ENCODE peak calls at places on chromosomes 7 and 10, in seven cellular contexts. V is mesenchymal stem cell, Z is trophoblast cell, Y is mesendoderm, H is neuronal stem cell, B is IMR-90, S is H1. P is an unnamed sample.
A peak's percentile ranks its signal among the peaks of the same experiment; 100 is the strongest.

GRCh38 chr7:73606801-73607691 is 17.3 kb downstream of the MLXIPL start:
- DNase-seq in V (peak; percentile 45), Z (peak; percentile 59), Y (peak; percentile 67), H (peak; percentile 90), B (peak; percentile 10), S (peak; percentile 97), P (peak; percentile 85)

GRCh38 chr10:13823046-13823711 is 236.4 kb downstream of the PRPF18 start:
- DNase-seq in V (no peak), Z (no peak), Y (no peak), H (no peak), B (no peak), S (peak; percentile 64), P (peak; percentile 77)

GRCh38 chr10:119595134-119595714 is 1.5 kb downstream of the TIAL1 start:
- DNase-seq in V (peak; percentile 62), Z (peak; percentile 54), Y (peak; percentile 55), H (peak; percentile 20), B (peak; percentile 56), S (no peak), P (no peak)

GRCh38 chr10:13219685-13220670 is 14.2 kb downstream of the UCMA start:
- DNase-seq in V (peak; percentile 4), Z (peak; percentile 87), Y (peak; percentile 77), H (no peak), B (peak; percentile 7), S (peak; percentile 63), P (peak; percentile 64)

GRCh38 chr7:82549616-82550285 is 106.2 kb upstream of the CACNA2D1 start:
- DNase-seq in V (no peak), Z (no peak), Y (no peak), H (no peak), B (no peak), S (no peak), P (no peak)

GRCh38 chr10:126226988-126227761 is 161.1 kb downstream of the ADAM12 start:
- DNase-seq in V (no peak), Z (peak; percentile 76), Y (no peak), H (no peak), B (no peak), S (no peak), P (no peak)

GRCh38 chr10:47309403-47310089 is 9.5 kb downstream of the GDF10 start:
- DNase-seq in V (no peak), Z (no peak), Y (peak; percentile 37), H (no peak), B (no peak), S (peak; percentile 74), P (peak; percentile 43)

GRCh38 chr10:132884041-132884440 is 58.3 kb downstream of the CFAP46 start:
- DNase-seq in V (no peak), Z (no peak), Y (no peak), H (no peak), B (no peak), S (no peak), P (no peak)

GRCh38 chr10:3782456-3783312 is 2.3 kb downstream of the KLF6 start:
- DNase-seq in V (peak; percentile 93), Z (peak; percentile 96), Y (peak; percentile 71), H (no peak), B (peak; percentile 96), S (no peak), P (peak; percentile 33)

GRCh38 chr10:76149602-76150138 is 718.2 kb downstream of the LRMDA start:
- DNase-seq in V (no peak), Z (no peak), Y (peak; percentile 84), H (no peak), B (no peak), S (peak; percentile 53), P (no peak)

GRCh38 chr7:26704036-26704435 is 160.4 kb downstream of the SKAP2 start:
- DNase-seq in V (no peak), Z (no peak), Y (no peak), H (no peak), B (no peak), S (no peak), P (no peak)

GRCh38 chr10:84375011-84375410 is 46.6 kb downstream of the CCSER2 start:
- DNase-seq in V (peak; percentile 59), Z (peak; percentile 87), Y (peak; percentile 73), H (peak; percentile 45), B (peak; percentile 69), S (no peak), P (no peak)

GRCh38 chr7:585229-585711 is 65.6 kb upstream of the PDGFA start:
- DNase-seq in V (peak; percentile 48), Z (no peak), Y (no peak), H (no peak), B (no peak), S (no peak), P (no peak)

GRCh38 chr7:150405584-150406310 is 26.6 kb downstream of the ZNF775 start:
- DNase-seq in V (peak; percentile 69), Z (peak; percentile 10), Y (no peak), H (no peak), B (peak; percentile 27), S (peak; percentile 78), P (peak; percentile 64)

GRCh38 chr10:27099448-27099847 is 846 bp downstream of the ANKRD26 start:
- DNase-seq in V (no peak), Z (no peak), Y (no peak), H (no peak), B (no peak), S (no peak), P (no peak)

GRCh38 chr10:4337581-4337980 is 488.4 kb upstream of the AKR1E2 start:
- DNase-seq in V (no peak), Z (no peak), Y (no peak), H (no peak), B (no peak), S (no peak), P (no peak)

GRCh38 chr7:151013728-151014497 is 10.4 kb downstream of the ATG9B start:
- DNase-seq in V (no peak), Z (peak; percentile 94), Y (peak; percentile 98), H (peak; percentile 88), B (peak; percentile 22), S (peak; percentile 90), P (peak; percentile 97)

GRCh38 chr10:73854310-73854709 is 20.0 kb downstream of the CAMK2G start:
- DNase-seq in V (no peak), Z (no peak), Y (no peak), H (no peak), B (no peak), S (no peak), P (no peak)

GRCh38 chr10:132809237-132810140 is 23.5 kb upstream of the NKX6-2 start:
- DNase-seq in V (no peak), Z (no peak), Y (no peak), H (no peak), B (no peak), S (no peak), P (no peak)

GRCh38 chr7:146698995-146699610 is 582.5 kb downstream of the CNTNAP2 start:
- DNase-seq in V (no peak), Z (no peak), Y (peak; percentile 29), H (no peak), B (no peak), S (no peak), P (no peak)

GRCh38 chr10:6579904-6580278 is at the start of gene PRKCQ:
- DNase-seq in V (peak; percentile 52), Z (no peak), Y (peak; percentile 59), H (no peak), B (peak; percentile 12), S (no peak), P (peak; percentile 59)
- H3K27ac ChIP-seq in V (no peak within 1 kb of the TSS), Z (peak within 1 kb of the TSS; percentile 73), Y (peak within 1 kb of the TSS; percentile 43), H (no peak within 1 kb of the TSS), B (no peak within 1 kb of the TSS), S (peak within 1 kb of the TSS; percentile 60), P (no peak within 1 kb of the TSS)

DNA sequence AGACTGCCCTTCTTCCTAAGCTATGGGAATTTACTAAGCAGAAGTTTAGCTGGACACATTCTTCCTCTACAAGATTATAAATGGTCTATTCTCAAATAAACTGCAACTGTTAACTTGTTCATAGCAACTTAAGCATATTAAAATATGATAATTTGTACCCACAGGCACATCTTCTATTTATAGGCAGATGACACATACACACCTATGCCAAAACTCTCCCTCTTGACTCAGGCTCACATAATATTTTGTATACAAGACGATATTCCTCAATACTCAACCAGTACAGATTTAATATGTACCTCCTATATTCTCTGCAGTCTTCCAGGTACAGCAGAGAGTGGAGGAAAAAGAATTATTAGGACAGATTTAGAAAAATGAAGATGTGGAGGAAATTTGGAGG is 232.7 kb upstream of the KIAA1217 start:
- DNase-seq in V (no peak), Z (no peak), Y (no peak), H (no peak), B (no peak), S (no peak), P (no peak)
- H2AK5ac ChIP-seq in V (no peak overlapping the region), Z (no peak overlapping the region), Y (no peak overlapping the region), H (no peak overlapping the region), B (no peak overlapping the region), S (no peak overlapping the region), P (no peak overlapping the region)

GRCh38 chr10:117284726-117285494 is 44.0 kb downstream of the SLC18A2 start:
- DNase-seq in V (no peak), Z (no peak), Y (no peak), H (no peak), B (no peak), S (no peak), P (no peak)
- H3K27ac ChIP-seq in V (no peak overlapping the region), Z (no peak overlapping the region), Y (no peak overlapping the region), H (no peak overlapping the region), B (no peak overlapping the region), S (no peak overlapping the region), P (no peak overlapping the region)

DNA sequence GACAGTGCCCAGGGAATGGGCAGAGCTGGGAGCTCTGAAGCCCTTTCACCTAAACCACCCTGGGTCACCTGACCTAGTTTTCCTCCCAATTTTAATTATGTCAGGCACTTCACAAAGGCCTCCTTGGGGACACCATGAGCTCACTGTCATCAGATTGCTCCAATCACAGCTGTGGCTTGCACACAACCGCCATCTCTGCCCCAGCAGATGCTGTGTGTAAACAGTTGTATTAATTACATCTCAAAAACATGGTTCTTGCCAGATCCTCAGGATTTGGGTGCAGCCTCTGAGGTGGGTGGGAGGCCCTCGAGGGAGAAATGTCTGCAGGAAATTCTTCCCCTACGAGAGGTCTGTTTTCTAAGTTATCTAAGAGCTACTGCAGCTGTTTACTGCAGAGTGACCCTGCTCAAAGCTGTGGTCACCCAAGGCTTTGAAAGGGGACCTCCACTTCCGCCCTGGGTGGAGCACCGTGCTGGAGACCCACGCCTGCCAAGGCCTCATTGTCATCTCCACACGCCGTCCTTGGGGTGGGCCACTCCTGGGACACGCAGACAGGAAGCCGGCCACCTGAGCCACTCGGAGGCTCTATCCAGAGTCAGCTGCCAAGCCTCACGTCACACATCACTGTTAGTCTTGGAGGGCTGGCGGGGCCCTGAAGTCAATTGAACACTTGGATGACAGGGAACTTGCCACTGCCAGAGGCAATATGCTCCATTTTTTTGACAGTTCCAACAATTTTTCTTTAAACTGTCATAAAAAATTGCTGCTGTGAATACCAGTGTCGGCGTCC is 81.5 kb downstream of the EGFR start:
- DNase-seq in V (no peak), Z (peak; percentile 85), Y (no peak), H (no peak), B (peak; percentile 45), S (no peak), P (no peak)
- H2AK5ac ChIP-seq in V (no peak overlapping the region), Z (no peak overlapping the region), Y (no peak overlapping the region), H (peak overlapping the region; percentile 14), B (peak overlapping the region; percentile 33), S (no peak overlapping the region), P (no peak overlapping the region)